ENCODE peak calls at places on chromosomes 13 and 19, in five cellular contexts. J is BJ, N is fibroblast of the aortic adventitia, Y is skeletal muscle cell, W is AG10803. S is an unnamed sample.

GRCh38 chr13:41962994-41963393 is 2.1 kb upstream of the VWA8 start:
- DNase-seq in J (no peak), N (no peak), Y (no peak), W (no peak), S (no peak)

GRCh38 chr13:73171926-73172325 is 113.1 kb downstream of the KLF5 start:
- DNase-seq in J (no peak), N (peak; percentile 42), Y (peak; percentile 18), W (no peak), S (no peak)

GRCh38 chr13:100339411-100339935 is 249.1 kb downstream of the GGACT start:
- DNase-seq in J (no peak), N (no peak), Y (no peak), W (no peak), S (no peak)

GRCh38 chr13:75996582-75996981 is 360.5 kb downstream of the LMO7 start:
- DNase-seq in J (no peak), N (no peak), Y (no peak), W (no peak), S (no peak)

GRCh38 chr13:25384747-25385270 is 13.0 kb downstream of the ATP8A2 start:
- DNase-seq in J (no peak), N (no peak), Y (peak; percentile 7), W (no peak), S (no peak)

GRCh38 chr13:101490400-101491015 is 38.0 kb downstream of the ITGBL1 start:
- DNase-seq in J (no peak), N (no peak), Y (no peak), W (peak; percentile 28), S (no peak)

GRCh38 chr13:44191504-44192171 is 182.0 kb upstream of the SERP2 start:
- DNase-seq in J (peak; percentile 46), N (peak; percentile 90), Y (no peak), W (peak; percentile 89), S (peak; percentile 59)

GRCh38 chr19:54448037-54448773 is 794 bp upstream of the LENG8 start:
- DNase-seq in J (no peak), N (peak; percentile 66), Y (no peak), W (peak; percentile 60), S (no peak)

GRCh38 chr13:36920612-36921185 is 661 bp upstream of the SMAD9 start:
- DNase-seq in J (no peak), N (no peak), Y (no peak), W (no peak), S (no peak)

GRCh38 chr19:54464624-54465266 is 1.2 kb upstream of the LENG9 start:
- DNase-seq in J (no peak), N (peak; percentile 62), Y (peak; percentile 34), W (peak; percentile 73), S (no peak)

GRCh38 chr13:110706570-110707378 is 858 bp upstream of the CARS2 start:
- DNase-seq in J (no peak), N (no peak), Y (no peak), W (no peak), S (no peak)
- H3K4me3 ChIP-seq in J (peak overlapping the region; percentile 73), N (peak overlapping the region; percentile 82), Y (peak overlapping the region; percentile 73), W (peak overlapping the region; percentile 74), S (peak overlapping the region; percentile 65)

GRCh38 chr13:97430296-97430695 is 3.7 kb upstream of the RAP2A start:
- DNase-seq in J (no peak), N (no peak), Y (no peak), W (no peak), S (no peak)

GRCh38 chr13:97432232-97432916 is 1.6 kb upstream of the RAP2A start:
- DNase-seq in J (no peak), N (no peak), Y (no peak), W (no peak), S (no peak)

GRCh38 chr13:97431365-97431764 is 2.6 kb upstream of the RAP2A start:
- DNase-seq in J (no peak), N (no peak), Y (no peak), W (no peak), S (no peak)

GRCh38 chr13:97426695-97427094 is 7.3 kb upstream of the RAP2A start:
- DNase-seq in J (no peak), N (no peak), Y (no peak), W (no peak), S (no peak)

GRCh38 chr13:97429681-97430081 is 4.3 kb upstream of the RAP2A start:
- DNase-seq in J (peak; percentile 34), N (peak; percentile 45), Y (peak; percentile 59), W (peak; percentile 72), S (no peak)
- H3K4me3 ChIP-seq in J (peak overlapping the region; percentile 22), N (no peak overlapping the region), Y (peak overlapping the region; percentile 29), W (peak overlapping the region; percentile 49), S (peak overlapping the region; percentile 9)

GRCh38 chr13:106916329-106916728 is 348.4 kb upstream of the ARGLU1 start:
- DNase-seq in J (peak; percentile 5), N (no peak), Y (no peak), W (peak; percentile 70), S (no peak)
- H3K4me3 ChIP-seq in J (no peak overlapping the region), N (no peak overlapping the region), Y (no peak overlapping the region), W (peak overlapping the region; percentile 77), S (no peak overlapping the region)

DNA sequence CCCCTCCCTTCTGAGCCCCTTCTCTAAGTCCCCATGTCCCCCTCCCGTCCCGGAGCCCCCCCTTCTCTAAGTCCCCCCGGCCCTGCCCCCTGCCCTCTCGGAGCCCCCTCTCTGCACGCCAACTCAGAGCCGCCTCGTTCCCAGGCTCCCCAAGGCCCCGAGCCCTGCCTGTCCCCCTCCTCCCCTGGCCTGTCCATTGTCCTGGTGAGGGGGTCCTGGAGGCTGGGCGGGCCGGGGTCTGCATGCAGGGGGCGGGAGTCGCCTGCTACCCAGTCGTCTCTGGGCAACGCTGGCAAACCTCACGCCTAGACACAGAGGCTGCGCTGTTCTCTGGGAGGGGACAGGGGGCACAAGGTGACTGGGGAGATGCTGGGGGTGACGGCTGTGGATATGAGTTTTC is 39.2 kb upstream of the SEMA6B start:
- DNase-seq in J (no peak), N (no peak), Y (no peak), W (no peak), S (no peak)
- H3K4me3 ChIP-seq in J (no peak overlapping the region), N (no peak overlapping the region), Y (no peak overlapping the region), W (no peak overlapping the region), S (no peak overlapping the region)

GRCh38 chr19:42129399-42130253 is 2.6 kb downstream of the POU2F2 start:
- DNase-seq in J (no peak), N (peak; percentile 86), Y (no peak), W (peak; percentile 90), S (no peak)
- H3K4me3 ChIP-seq in J (no peak overlapping the region), N (no peak overlapping the region), Y (no peak overlapping the region), W (peak overlapping the region; percentile 48), S (no peak overlapping the region)

GRCh38 chr19:48397263-48397635 is 3.8 kb downstream of the GRIN2D start:
- DNase-seq in J (no peak), N (no peak), Y (no peak), W (no peak), S (no peak)
- H3K4me3 ChIP-seq in J (peak overlapping the region; percentile 60), N (peak overlapping the region; percentile 72), Y (peak overlapping the region; percentile 55), W (peak overlapping the region; percentile 68), S (no peak overlapping the region)

GRCh38 chr13:109859898-109860297 is 73.5 kb upstream of the IRS2 start:
- DNase-seq in J (no peak), N (no peak), Y (no peak), W (no peak), S (no peak)
- H3K4me3 ChIP-seq in J (no peak overlapping the region), N (no peak overlapping the region), Y (no peak overlapping the region), W (no peak overlapping the region), S (no peak overlapping the region)

DNA sequence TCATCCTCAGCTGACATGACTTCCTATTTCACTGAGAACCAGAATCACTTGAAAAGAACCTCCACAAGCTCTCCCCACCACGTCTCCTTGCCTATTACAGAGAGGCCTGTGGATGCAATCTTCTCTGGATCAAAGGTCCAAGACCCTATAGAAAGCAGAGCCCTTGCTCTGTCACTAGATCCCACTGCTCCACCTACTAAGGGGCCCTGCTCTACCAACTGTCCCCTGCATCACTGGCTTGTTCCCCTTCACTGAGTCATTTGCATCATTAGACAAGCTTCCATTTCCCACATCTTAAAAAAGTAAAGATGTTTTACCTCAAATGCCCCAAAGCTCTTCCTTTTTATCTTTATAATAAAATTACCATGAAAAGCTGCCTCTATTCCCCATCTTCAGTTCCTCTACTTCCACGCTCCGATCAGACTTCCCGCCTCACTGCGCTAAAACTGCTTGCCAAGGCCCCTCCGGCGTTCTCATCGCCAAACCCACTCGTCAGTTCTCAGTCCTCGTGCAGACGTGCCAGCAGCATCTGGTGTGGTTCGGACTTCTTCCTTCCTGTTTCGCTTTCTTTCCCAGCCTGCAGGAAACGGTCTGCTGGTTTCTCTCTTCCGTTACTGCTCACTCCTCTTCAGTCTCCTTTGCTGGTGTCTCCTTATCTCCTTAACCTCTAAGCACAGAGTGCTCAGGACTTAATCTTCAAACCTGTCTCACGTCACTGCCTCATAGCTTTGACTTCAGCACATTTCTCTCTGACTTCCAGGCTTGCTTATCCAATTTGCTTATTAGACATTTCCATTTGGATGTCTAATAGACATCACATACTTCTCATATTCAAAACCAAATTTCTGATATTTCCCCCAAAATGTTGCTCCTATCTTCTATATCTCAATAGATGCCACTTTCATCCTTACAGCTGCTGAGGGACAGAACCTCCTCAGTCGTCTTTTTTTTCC is 40.5 kb downstream of the RCBTB2 start:
- DNase-seq in J (peak; percentile 49), N (peak; percentile 77), Y (no peak), W (peak; percentile 78), S (no peak)
- H3K4me3 ChIP-seq in J (peak overlapping the region; percentile 17), N (peak overlapping the region; percentile 57), Y (no peak overlapping the region), W (peak overlapping the region; percentile 49), S (no peak overlapping the region)

GRCh38 chr13:20400774-20401173 is 124.9 kb downstream of the CRYL1 start:
- DNase-seq in J (no peak), N (peak; percentile 47), Y (peak; percentile 54), W (peak; percentile 66), S (no peak)

GRCh38 chr13:20399961-20400360 is 125.7 kb downstream of the CRYL1 start:
- DNase-seq in J (no peak), N (no peak), Y (no peak), W (no peak), S (no peak)

GRCh38 chr13:20397896-20398295 is 127.8 kb downstream of the CRYL1 start:
- DNase-seq in J (no peak), N (no peak), Y (no peak), W (no peak), S (no peak)

GRCh38 chr13:20398459-20398858 is 127.2 kb downstream of the CRYL1 start:
- DNase-seq in J (no peak), N (no peak), Y (no peak), W (no peak), S (no peak)

DNA sequence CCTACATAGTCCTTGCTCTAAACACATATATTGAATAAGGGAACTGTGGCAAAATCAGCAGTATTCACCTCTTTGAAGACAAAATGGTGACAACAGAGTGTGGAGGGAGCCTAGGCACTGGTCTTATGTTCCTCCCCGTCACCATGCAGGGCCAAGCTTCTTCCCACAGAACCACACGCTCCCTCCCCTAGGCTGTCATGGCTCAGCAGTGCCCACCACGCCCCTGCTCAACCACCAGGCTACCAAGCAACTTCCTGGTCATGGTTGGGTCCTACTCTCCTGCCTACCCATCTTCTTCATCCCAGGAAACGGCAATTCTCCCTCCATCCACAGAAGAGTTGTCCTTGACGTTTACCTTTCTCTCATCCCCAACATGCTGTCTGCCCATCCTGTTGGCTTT is 126.1 kb downstream of the CRYL1 start:
- DNase-seq in J (no peak), N (no peak), Y (no peak), W (no peak), S (no peak)
- H3K4me3 ChIP-seq in J (no peak overlapping the region), N (no peak overlapping the region), Y (no peak overlapping the region), W (no peak overlapping the region), S (no peak overlapping the region)

GRCh38 chr19:10430505-10431253 is 10.3 kb downstream of the PDE4A start:
- DNase-seq in J (no peak), N (peak; percentile 43), Y (no peak), W (peak; percentile 62), S (no peak)
- H3K4me3 ChIP-seq in J (peak overlapping the region; percentile 59), N (peak overlapping the region; percentile 76), Y (peak overlapping the region; percentile 58), W (peak overlapping the region; percentile 82), S (peak overlapping the region; percentile 28)